ENCODE peak calls at places on chromosomes 11 and 22, in seven cellular contexts. I is activated naive CD4-positive, alpha-beta T cell treated with anti-CD3 and anti-CD28 coated beads, Interleukin-2, amount 50 U/mL, for 72 hours; C is smooth muscle cell of the brain vasculature; O is NCI-H748 treated with DMSO at 0.1 percent for 48 hours; M is SW 1271; N is iPS-NIHi11; S is right lobe of liver. R is an unnamed sample.
A peak's percentile ranks its signal among the peaks of the same experiment; 100 is the strongest.

GRCh38 chr11:60869451-60869825 is 2.1 kb downstream of the ZP1 start:
- DNase-seq in S (no peak), I (no peak), N (no peak), O (no peak), C (no peak), M (no peak), R (no peak)

GRCh38 chr11:12137005-12137690 is 26.8 kb downstream of the MICAL2 start:
- DNase-seq in M (no peak), S (no peak), O (no peak), I (no peak), N (no peak), C (no peak), R (no peak)

GRCh38 chr11:129814244-129814992 is 1.2 kb upstream of the TMEM45B start:
- DNase-seq in O (no peak), C (no peak), M (no peak), I (peak; percentile 68), S (no peak), N (no peak), R (no peak)

GRCh38 chr22:19058713-19059451 is 63.3 kb downstream of the DGCR2 start:
- DNase-seq in S (no peak), C (no peak), M (no peak), N (no peak), I (no peak), O (no peak), R (no peak)

GRCh38 chr22:35727436-35727835 is 9.8 kb downstream of the APOL5 start:
- DNase-seq in M (no peak), N (no peak), O (no peak), C (no peak), I (no peak), S (no peak), R (peak; percentile 11)

GRCh38 chr22:19132153-19132552 is 1.0 kb downstream of the TSSK2 start:
- DNase-seq in N (no peak), C (no peak), S (no peak), O (no peak), I (no peak), M (no peak), R (no peak)

GRCh38 chr11:64078294-64078693 is 42.6 kb downstream of the FLRT1 start:
- DNase-seq in S (no peak), N (no peak), O (no peak), C (no peak), M (no peak), I (no peak), R (no peak)

GRCh38 chr11:107591446-107592236 is 694 bp downstream of the ELMOD1 start:
- DNase-seq in M (no peak), O (no peak), C (no peak), S (no peak), N (peak; percentile 54), I (peak; percentile 43), R (no peak)

GRCh38 chr11:64206457-64207246 is at the start of gene FERMT3:
- DNase-seq in C (no peak), I (peak; percentile 70), N (peak; percentile 14), S (peak; percentile 72), O (no peak), M (no peak), R (no peak)

GRCh38 chr11:79237111-79237510 is 203.7 kb downstream of the TENM4 start:
- DNase-seq in M (no peak), O (no peak), N (no peak), I (no peak), S (no peak), C (no peak), R (no peak)